ENCODE peak calls at places on chromosomes 11 and 22, in seven cellular contexts. H is esophagus squamous epithelium, C is testis, E is ovary, D is transverse colon, X is IMR-90, Q is uterus. I is an unnamed sample.

GRCh38 chr11:68314203-68314885 is 2.0 kb downstream of the LRP5 start:
- DNase-seq in X (no peak), H (no peak), D (no peak), Q (no peak), E (no peak), C (no peak), I (no peak)

GRCh38 chr22:31857247-31857646 is 87.1 kb upstream of the YWHAH start:
- DNase-seq in C (no peak), E (no peak), Q (no peak), D (no peak), H (no peak), X (no peak), I (no peak)

GRCh38 chr11:57399928-57400578 is 9.6 kb upstream of the PRG2 start:
- DNase-seq in H (no peak), C (no peak), E (no peak), X (no peak), Q (no peak), D (no peak), I (no peak)

GRCh38 chr11:5689551-5689983 is at the start of gene TRIM22:
- DNase-seq in C (peak), X (peak), D (peak), E (peak), H (no peak), Q (peak), I (peak)

GRCh38 chr11:47207459-47207858 is 7.3 kb upstream of the DDB2 start:
- DNase-seq in D (no peak), C (no peak), X (no peak), Q (no peak), H (no peak), E (no peak), I (no peak)

GRCh38 chr22:46280999-46281623 is 13.3 kb downstream of the TTC38 start:
- DNase-seq in D (peak), E (no peak), C (no peak), Q (no peak), H (no peak), X (no peak), I (no peak)

GRCh38 chr11:12602421-12602820 is 71.8 kb upstream of the TEAD1 start:
- DNase-seq in X (no peak), C (no peak), Q (no peak), H (no peak), E (no peak), D (no peak), I (no peak)

GRCh38 chr11:7670631-7671030 is 2.7 kb downstream of the CYB5R2 start:
- DNase-seq in H (no peak), D (no peak), C (no peak), X (no peak), E (no peak), Q (no peak), I (no peak)

GRCh38 chr11:15810079-15810478 is 546.3 kb downstream of the SOX6 start:
- DNase-seq in H (no peak), E (no peak), D (no peak), Q (no peak), X (no peak), C (no peak), I (no peak)

GRCh38 chr11:8089791-8090510 is 8.9 kb downstream of the TUB start:
- DNase-seq in X (no peak), E (no peak), H (no peak), D (no peak), Q (peak), C (no peak), I (no peak)

GRCh38 chr22:47918276-47918928 is 1156.0 kb downstream of the TBC1D22A start:
- DNase-seq in Q (no peak), X (no peak), E (no peak), C (no peak), D (peak), H (no peak), I (no peak)

GRCh38 chr22:24554316-24555159 is at the start of gene GUCD1:
- DNase-seq in D (peak), Q (no peak), H (no peak), X (peak), C (peak), E (peak), I (peak)

GRCh38 chr11:116792869-116793475 is 1.3 kb upstream of the APOA5 start:
- DNase-seq in D (no peak), Q (no peak), X (peak), C (no peak), E (no peak), H (no peak), I (no peak)

GRCh38 chr11:116975661-116976060 is 122.6 kb downstream of the SIK3 start:
- DNase-seq in Q (no peak), X (no peak), H (no peak), C (no peak), E (no peak), D (no peak), I (no peak)

GRCh38 chr11:85742348-85742747 is 56.4 kb upstream of the CCDC89 start:
- DNase-seq in C (no peak), D (no peak), X (no peak), H (no peak), Q (no peak), E (no peak), I (no peak)

GRCh38 chr11:10927533-10927932 is 69.7 kb upstream of the ZBED5 start:
- DNase-seq in E (no peak), C (no peak), X (no peak), Q (no peak), H (no peak), D (peak), I (no peak)
- H3K27ac ChIP-seq in E (no peak), C (no peak), X (no peak), Q (no peak), H (no peak), D (peak), I (peak)

GRCh38 chr11:72237112-72237931 is 6.7 kb downstream of the PHOX2A start:
- DNase-seq in Q (no peak), D (no peak), X (no peak), H (no peak), E (no peak), C (peak), I (no peak)

GRCh38 chr11:72236774-72237111 is 7.2 kb downstream of the PHOX2A start:
- DNase-seq in D (no peak), Q (no peak), X (no peak), E (no peak), C (no peak), H (no peak), I (no peak)

GRCh38 chr11:72239296-72239848 is 4.6 kb downstream of the PHOX2A start:
- DNase-seq in Q (peak), H (no peak), X (peak), D (peak), E (peak), C (no peak), I (no peak)

GRCh38 chr11:72238492-72239295 is 5.3 kb downstream of the PHOX2A start:
- DNase-seq in D (no peak), E (no peak), C (no peak), X (no peak), H (no peak), Q (no peak), I (no peak)

GRCh38 chr11:72238040-72238450 is 5.9 kb downstream of the PHOX2A start:
- DNase-seq in E (peak), C (peak), H (no peak), D (peak), Q (no peak), X (peak), I (peak)
- TF ChIP-seq POLR2A in E (no peak), C (no peak), H (no peak), D (no peak), Q (no peak), X (no peak), I (no peak)

GRCh38 chr11:94868468-94868867 is 100.3 kb downstream of the AMOTL1 start:
- DNase-seq in X (no peak), H (no peak), C (no peak), D (no peak), Q (no peak), E (no peak), I (no peak)

GRCh38 chr11:94866231-94866827 is 98.2 kb downstream of the AMOTL1 start:
- DNase-seq in Q (no peak), D (no peak), E (no peak), H (no peak), C (no peak), X (no peak), I (no peak)

GRCh38 chr11:94864646-94865045 is 96.5 kb downstream of the AMOTL1 start:
- DNase-seq in X (no peak), Q (no peak), C (no peak), D (no peak), E (no peak), H (no peak), I (no peak)

GRCh38 chr11:94869186-94869585 is 101.0 kb downstream of the AMOTL1 start:
- DNase-seq in D (no peak), C (no peak), Q (no peak), X (no peak), H (no peak), E (no peak), I (no peak)

DNA sequence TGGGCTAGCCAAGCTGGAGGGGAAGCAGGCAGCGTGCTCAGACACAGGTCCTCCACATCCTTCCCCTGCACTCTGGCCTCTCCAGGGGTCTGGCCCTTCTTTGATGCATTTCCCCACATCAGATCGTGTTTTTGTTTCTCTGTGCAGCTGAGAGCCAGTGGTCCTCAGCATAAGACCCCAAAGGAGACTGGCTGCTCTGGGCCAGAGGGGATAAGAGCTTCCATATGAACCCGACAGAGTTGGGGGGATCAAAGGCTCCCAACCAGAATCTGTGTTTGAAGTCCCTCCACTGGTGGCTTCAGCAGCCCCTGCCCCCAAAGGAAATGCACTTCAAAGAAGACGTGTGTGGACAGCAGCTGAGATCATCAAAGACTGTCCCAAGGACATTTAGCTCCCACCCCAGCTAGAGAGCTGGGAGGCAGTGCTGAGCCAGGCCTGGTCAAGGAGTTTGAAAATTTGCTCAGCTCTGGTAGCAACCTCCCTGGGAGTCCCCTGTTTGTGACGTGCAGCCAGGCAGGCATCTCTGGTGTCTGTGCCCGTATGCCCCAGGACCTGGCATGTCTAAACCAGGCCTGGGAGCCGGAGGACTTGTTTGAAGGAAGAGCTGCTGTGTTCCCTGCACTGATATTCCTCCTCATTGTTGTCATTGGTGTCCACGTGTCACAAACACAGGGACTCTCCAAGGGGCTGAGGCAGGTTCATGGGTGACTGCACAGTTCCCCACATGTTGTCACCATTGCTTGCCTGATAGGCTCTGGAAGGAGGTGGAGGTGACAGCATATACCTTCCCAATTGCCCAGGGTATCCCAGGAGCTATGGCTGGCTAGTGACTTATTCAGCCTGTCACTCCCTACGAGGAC is 99.0 kb downstream of the AMOTL1 start:
- DNase-seq in D (no peak), C (no peak), H (no peak), X (no peak), Q (no peak), E (no peak), I (no peak)
- H3K27ac ChIP-seq in D (no peak), C (no peak), H (no peak), X (no peak), Q (no peak), E (no peak), I (no peak)

DNA sequence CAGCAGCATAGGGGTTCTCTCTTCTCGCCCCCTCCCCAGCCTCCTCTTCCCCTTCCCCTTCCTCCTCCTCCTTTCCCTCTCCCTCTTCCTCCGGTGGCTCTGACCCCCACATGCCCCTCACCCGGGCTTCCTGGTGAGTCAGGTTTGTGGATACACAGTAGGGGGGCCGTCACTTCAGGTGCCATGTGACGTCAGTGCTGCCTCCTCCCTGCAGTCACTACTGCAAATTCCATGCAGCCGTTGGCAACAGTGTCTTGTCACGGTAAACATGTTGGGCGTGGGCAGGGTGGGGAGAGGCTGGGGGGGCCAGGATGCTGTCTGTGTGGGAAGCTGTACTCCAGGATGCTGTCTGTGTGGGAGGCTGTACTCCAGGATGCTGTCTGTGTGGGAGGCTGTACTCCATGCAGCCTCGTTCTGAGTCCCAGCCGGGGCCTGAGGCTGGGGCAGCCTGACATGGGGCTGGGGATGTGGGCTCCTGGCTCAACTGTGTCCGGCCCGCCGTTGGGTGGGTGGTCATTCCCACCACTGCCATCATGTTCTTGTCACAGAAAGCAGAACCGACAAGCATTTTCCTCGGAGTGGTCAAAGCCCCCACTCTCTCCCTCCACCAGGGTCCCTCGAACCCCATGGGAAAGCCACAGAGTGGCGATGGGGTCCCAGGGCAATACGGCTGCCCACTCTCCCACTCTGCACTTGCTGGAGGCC is 2.4 kb upstream of the MUC2 start:
- DNase-seq in H (no peak), E (peak), C (no peak), D (no peak), X (peak), Q (peak), I (no peak)
- TF ChIP-seq POLR2A in H (no peak), E (no peak), C (no peak), D (no peak), X (no peak), Q (no peak), I (no peak)

GRCh38 chr11:80698646-80699045 is 1257.8 kb upstream of the TENM4 start:
- DNase-seq in X (no peak), Q (no peak), H (no peak), E (no peak), D (no peak), C (no peak), I (no peak)

GRCh38 chr11:80702264-80702663 is 1261.4 kb upstream of the TENM4 start:
- DNase-seq in C (no peak), X (no peak), D (no peak), H (no peak), E (no peak), Q (no peak), I (no peak)

DNA sequence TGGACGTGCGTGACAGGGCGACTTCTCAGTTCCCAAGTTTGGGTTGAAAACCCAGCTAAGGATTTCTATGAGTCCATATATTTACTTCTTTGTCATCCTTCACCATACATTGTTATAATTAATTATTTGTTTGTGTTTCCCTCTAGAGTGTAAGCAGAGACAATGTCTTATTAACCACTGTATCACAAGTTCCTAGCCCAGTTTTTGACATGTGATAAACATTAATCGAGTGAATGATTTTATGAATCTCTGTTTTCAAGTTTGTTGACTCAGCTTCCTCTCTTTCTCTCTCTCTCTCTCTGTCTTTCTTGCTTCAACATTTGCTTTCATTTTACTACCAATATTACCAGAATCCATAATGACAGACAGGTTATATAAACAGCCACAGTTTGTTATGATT is 1259.6 kb upstream of the TENM4 start:
- DNase-seq in E (no peak), Q (no peak), D (no peak), X (no peak), C (no peak), H (no peak), I (no peak)
- H3K27ac ChIP-seq in E (no peak), Q (no peak), D (peak), X (no peak), C (no peak), H (peak), I (no peak)

GRCh38 chr11:72005347-72006260 is 6.9 kb downstream of the IL18BP start:
- DNase-seq in X (no peak), E (no peak), Q (peak), C (no peak), H (no peak), D (no peak), I (no peak)
- TF ChIP-seq POLR2A in X (no peak), E (no peak), Q (no peak), C (no peak), H (no peak), D (no peak), I (no peak)

DNA sequence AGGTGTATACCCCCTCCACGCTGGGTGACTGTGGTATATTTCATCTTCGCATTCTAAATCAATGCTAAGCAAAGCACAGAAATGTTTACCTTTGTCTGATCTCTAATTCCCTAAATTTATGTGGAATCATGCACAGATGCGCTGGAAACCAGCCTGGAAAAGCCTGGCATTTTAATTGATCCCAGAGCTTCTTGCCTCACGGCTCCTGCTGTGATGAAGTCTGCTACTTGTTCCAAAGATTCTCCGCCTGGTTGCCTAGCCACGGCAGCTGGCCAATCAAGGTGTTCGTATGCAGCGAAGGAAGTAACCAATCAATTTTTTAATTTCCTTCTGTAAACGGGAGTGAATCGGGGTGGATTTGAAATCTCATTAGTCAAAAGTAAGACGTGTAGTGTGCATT is 133.8 kb downstream of the FANCF start:
- DNase-seq in X (peak), H (no peak), D (no peak), E (no peak), Q (no peak), C (no peak), I (no peak)
- H3K27ac ChIP-seq in X (no peak), H (no peak), D (no peak), E (no peak), Q (no peak), C (no peak), I (no peak)

GRCh38 chr22:30575859-30576258 is 1.4 kb upstream of the GAL3ST1 start:
- DNase-seq in H (no peak), C (no peak), Q (no peak), D (peak), E (no peak), X (no peak), I (peak)
- TF ChIP-seq POLR2A in H (no peak), C (no peak), Q (no peak), D (no peak), E (no peak), X (no peak), I (no peak)

I was measured in stomach.